ENCODE peak calls at places on chromosomes 16 and 17, in four cellular contexts. S is ascending aorta, A is body of pancreas, T is Peyer's patch. D is an unnamed sample.

GRCh38 chr16:85350973-85351372 is 238.7 kb upstream of the CIBAR2 start:
- DNase-seq in S (peak; percentile 95), A (peak; percentile 97), T (peak; percentile 89), D (peak; percentile 92)

GRCh38 chr17:42878123-42878880 is 22.3 kb upstream of the G6PC1 start:
- DNase-seq in S (no peak), A (peak; percentile 29), T (peak; percentile 81), D (no peak)

GRCh38 chr16:29147710-29148425 is 163.0 kb downstream of the LAT start:
- DNase-seq in S (no peak), A (no peak), T (no peak), D (no peak)

GRCh38 chr16:6524501-6524900 is 808.1 kb upstream of the RBFOX1 start:
- DNase-seq in S (no peak), A (no peak), T (no peak), D (no peak)

GRCh38 chr17:42276609-42277341 is 584 bp upstream of the STAT5B start:
- DNase-seq in S (peak; percentile 87), A (peak; percentile 70), T (peak; percentile 78), D (peak; percentile 86)

GRCh38 chr17:70621593-70621992 is 452.3 kb downstream of the KCNJ2 start:
- DNase-seq in S (no peak), A (no peak), T (no peak), D (no peak)

GRCh38 chr16:4402439-4403132 is 13.8 kb downstream of the CORO7 start:
- DNase-seq in S (peak; percentile 89), A (peak; percentile 86), T (peak; percentile 88), D (no peak)

GRCh38 chr17:44983563-44983962 is 15.5 kb upstream of the C1QL1 start:
- DNase-seq in S (no peak), A (no peak), T (no peak), D (no peak)

GRCh38 chr17:8005357-8005756 is 2.9 kb downstream of the GUCY2D start:
- DNase-seq in S (no peak), A (no peak), T (no peak), D (no peak)

GRCh38 chr16:1093284-1094123 is 2.5 kb downstream of the C1QTNF8 start:
- DNase-seq in S (no peak), A (no peak), T (no peak), D (no peak)

GRCh38 chr17:10182785-10183184 is 15.6 kb downstream of the GAS7 start:
- DNase-seq in S (no peak), A (no peak), T (no peak), D (no peak)

GRCh38 chr16:14014284-14014625 is 56.9 kb upstream of the MRTFB start:
- DNase-seq in S (no peak), A (no peak), T (no peak), D (no peak)

GRCh38 chr16:47492428-47493357 is 31.6 kb downstream of the PHKB start:
- DNase-seq in S (peak; percentile 86), A (peak; percentile 20), T (peak; percentile 79), D (peak; percentile 80)

GRCh38 chr17:33127706-33128105 is 136.1 kb downstream of the SPACA3 start:
- DNase-seq in S (no peak), A (no peak), T (no peak), D (no peak)

GRCh38 chr17:18981642-18982424 is 22.7 kb downstream of the FAM83G start:
- DNase-seq in S (no peak), A (peak; percentile 64), T (peak; percentile 91), D (no peak)

GRCh38 chr16:4244881-4245280 is 3.0 kb upstream of the SRL start:
- DNase-seq in S (no peak), A (no peak), T (no peak), D (no peak)

GRCh38 chr17:49969134-49969759 is at the start of gene DLX4:
- DNase-seq in S (no peak), A (no peak), T (no peak), D (no peak)

GRCh38 chr17:31413871-31414589 is 22.6 kb downstream of the RAB11FIP4 start:
- DNase-seq in S (no peak), A (no peak), T (no peak), D (no peak)

GRCh38 chr16:1013593-1013900 is 32.0 kb downstream of the SOX8 start:
- DNase-seq in S (no peak), A (no peak), T (no peak), D (no peak)

GRCh38 chr16:84931506-84931905 is 79.8 kb downstream of the ZDHHC7 start:
- DNase-seq in S (no peak), A (no peak), T (no peak), D (no peak)

GRCh38 chr17:74935585-74936469 is at the start of gene OTOP3:
- DNase-seq in S (no peak), A (no peak), T (no peak), D (no peak)
- H3K27ac ChIP-seq in S (no peak within 1 kb of the TSS), A (no peak within 1 kb of the TSS), T (no peak within 1 kb of the TSS), D (no peak within 1 kb of the TSS)

GRCh38 chr17:28811594-28812135 is 30.9 kb downstream of the FAM222B start:
- DNase-seq in S (no peak), A (no peak), T (no peak), D (no peak)
- TF ChIP-seq CTCF in S (no peak), A (no peak), T (no peak), D (no peak)

DNA sequence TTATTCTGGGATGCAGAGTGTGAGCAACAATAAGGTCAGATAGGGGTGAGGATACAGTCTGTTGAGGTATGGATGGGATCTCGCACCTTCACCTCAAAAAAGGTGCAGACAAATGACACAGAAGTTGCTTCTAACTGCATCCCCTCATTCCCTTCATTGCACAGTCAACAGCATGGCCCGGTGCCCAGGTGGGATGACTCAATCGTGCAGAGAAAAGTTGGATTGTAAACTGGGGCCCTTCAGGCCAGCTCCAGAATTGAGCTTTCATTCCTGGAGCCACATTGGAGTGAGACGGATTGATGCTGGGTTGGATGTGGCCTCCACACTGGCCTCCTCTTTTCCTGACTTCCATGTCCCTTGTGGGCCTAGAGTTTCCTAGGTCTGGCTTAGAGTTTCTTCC is 977.4 kb downstream of the KCNJ18 start:
- DNase-seq in S (no peak), A (no peak), T (no peak), D (no peak)
- H3K9me3 ChIP-seq in S (no peaks in the 10 kb centered on the region), A (no peaks in the 10 kb centered on the region), T (no peaks in the 10 kb centered on the region), D (no peaks in the 10 kb centered on the region)

DNA sequence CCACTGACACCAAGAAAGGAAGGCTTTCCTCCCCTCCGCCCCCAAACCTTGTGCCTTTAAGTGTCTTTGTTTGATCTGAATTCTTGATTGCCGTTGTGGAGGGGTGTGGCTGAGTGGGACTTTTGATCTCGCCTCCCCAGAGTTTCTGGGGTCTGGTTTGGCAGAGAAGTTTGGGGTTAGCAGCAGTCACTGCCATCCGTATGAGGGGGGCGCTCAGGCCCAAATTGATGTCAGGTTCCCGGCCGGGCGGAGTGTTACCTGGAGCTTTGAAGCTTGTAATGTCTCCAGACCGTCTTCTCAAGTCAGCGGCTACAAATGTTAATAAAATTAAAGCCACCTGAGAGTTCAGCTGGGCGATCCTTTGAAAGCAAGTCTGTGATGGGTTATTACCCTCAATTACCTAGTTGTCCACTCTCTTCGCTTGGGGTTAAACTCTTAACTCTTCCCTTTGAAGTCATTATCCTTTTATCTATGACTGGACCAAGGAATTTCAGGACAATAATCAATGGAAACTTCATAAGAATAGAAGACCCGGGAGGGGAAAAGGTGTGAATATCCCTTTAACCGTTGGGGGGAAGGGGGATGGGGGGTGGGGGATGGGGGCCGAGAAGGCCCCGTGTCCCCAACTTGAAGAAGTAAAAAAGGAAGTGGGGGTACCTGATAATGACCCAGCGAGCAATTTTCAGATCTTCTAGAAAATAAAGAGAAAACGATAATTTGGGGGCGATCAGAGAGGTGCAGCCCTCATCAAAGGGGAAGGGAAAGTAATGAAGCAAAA is 31.8 kb upstream of the AXIN2 start:
- DNase-seq in S (no peak), A (no peak), T (no peak), D (no peak)
- H3K27ac ChIP-seq in S (no peak overlapping the region), A (no peak overlapping the region), T (no peak overlapping the region), D (no peak overlapping the region)

GRCh38 chr17:48856122-48856821 is 25.4 kb downstream of the CALCOCO2 start:
- DNase-seq in S (no peak), A (no peak), T (no peak), D (no peak)

GRCh38 chr17:48854774-48855476 is 24.1 kb downstream of the CALCOCO2 start:
- DNase-seq in S (no peak), A (no peak), T (no peak), D (no peak)

GRCh38 chr17:48860034-48860433 is 29.2 kb downstream of the CALCOCO2 start:
- DNase-seq in S (no peak), A (no peak), T (no peak), D (no peak)
- TF ChIP-seq CTCF in S (no peak), A (no peak), T (peak; percentile 25), D (no peak)

DNA sequence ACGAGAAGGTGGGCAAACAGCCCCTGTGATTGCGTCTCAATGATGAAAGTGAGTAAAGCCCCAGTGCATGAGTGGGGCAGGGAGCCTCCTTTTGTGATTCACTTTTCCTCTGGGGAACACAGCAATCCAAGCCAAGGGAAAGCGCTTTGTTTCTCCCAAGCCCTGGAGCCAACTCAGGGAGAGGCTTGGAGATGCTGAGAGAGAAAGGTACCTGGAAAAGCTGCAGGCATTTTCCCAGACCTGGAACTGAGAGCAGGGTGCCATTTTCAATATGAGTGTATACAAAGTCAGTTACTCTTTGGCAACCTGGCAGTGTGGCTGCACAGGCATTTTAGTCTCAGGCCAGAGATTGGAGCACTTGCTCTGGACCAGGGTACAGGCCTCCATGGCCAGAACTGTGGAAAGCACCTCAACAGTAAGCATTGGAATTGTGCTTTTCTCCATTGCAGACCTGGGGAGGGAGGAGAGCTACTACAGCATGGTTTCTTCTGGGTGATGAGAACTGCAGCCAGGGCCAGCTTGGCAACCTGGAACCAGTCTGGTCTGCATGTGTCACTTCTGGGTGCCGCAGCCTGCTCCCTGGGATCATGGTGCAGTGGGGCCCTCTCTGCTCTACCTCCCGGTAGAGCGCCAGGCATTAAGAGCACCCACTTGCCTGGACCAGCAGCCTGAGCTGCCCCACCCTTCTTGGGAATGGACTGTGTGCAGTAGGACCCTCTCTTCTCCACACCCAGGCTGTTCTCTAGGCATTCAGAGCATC is 89.0 kb upstream of the CDH5 start:
- DNase-seq in S (no peak), A (no peak), T (peak; percentile 24), D (no peak)
- H3K9me3 ChIP-seq in S (no peaks in the 10 kb centered on the region), A (no peaks in the 10 kb centered on the region), T (no peaks in the 10 kb centered on the region), D (no peaks in the 10 kb centered on the region)